ENCODE peak calls at places on chromosomes 13 and 19, in seven cellular contexts. S, A, J, F, Z, P and I are unnamed samples.

GRCh38 chr13:100300213-100300612 is 211.3 kb downstream of the PCCA start:
- DNase-seq in S (no peak), A (no peak), J (no peak), F (no peak), Z (no peak), P (no peak), I (no peak)

GRCh38 chr19:50415661-50416033 is 3.1 kb upstream of the SPIB start:
- DNase-seq in S (no peak), A (no peak), J (no peak), F (no peak), Z (no peak), P (no peak), I (no peak)

GRCh38 chr13:74210693-74211393 is 76.6 kb upstream of the KLF12 start:
- DNase-seq in S (peak; percentile 99), A (no peak), J (no peak), F (peak; percentile 84), Z (no peak), P (no peak), I (no peak)

GRCh38 chr13:20291037-20291436 is 58.9 kb upstream of the GJB6 start:
- DNase-seq in S (no peak), A (no peak), J (no peak), F (no peak), Z (no peak), P (no peak), I (no peak)

GRCh38 chr13:51589793-51590192 is 5.5 kb downstream of the WDFY2 start:
- DNase-seq in S (no peak), A (no peak), J (no peak), F (no peak), Z (no peak), P (no peak), I (no peak)

GRCh38 chr13:50085063-50085462 is 69.8 kb downstream of the KCNRG start:
- DNase-seq in S (no peak), A (no peak), J (no peak), F (no peak), Z (no peak), P (no peak), I (peak; percentile 16)

GRCh38 chr19:16561382-16561781 is 10.8 kb downstream of the SLC35E1 start:
- DNase-seq in S (no peak), A (no peak), J (no peak), F (no peak), Z (no peak), P (no peak), I (no peak)

GRCh38 chr13:75454497-75454896 is 27.5 kb downstream of the TBC1D4 start:
- DNase-seq in S (no peak), A (no peak), J (no peak), F (no peak), Z (no peak), P (no peak), I (no peak)

GRCh38 chr19:898663-899062 is 5.4 kb downstream of the RNU6-9 start:
- DNase-seq in S (no peak), A (no peak), J (peak; percentile 91), F (no peak), Z (no peak), P (no peak), I (no peak)

GRCh38 chr19:13884726-13885591 is 8.0 kb downstream of the NANOS3 start:
- DNase-seq in S (no peak), A (no peak), J (peak; percentile 61), F (no peak), Z (peak; percentile 63), P (no peak), I (no peak)